ENCODE peak calls at places on chromosomes 3 and 15, in ten cellular contexts. W is cardiac fibroblast, E is GM23338, Y is suprapubic skin, A is HL-60, O is left ventricle myocardium inferior, V is IMR-90, J is endothelial cell of umbilical vein, Q is lower leg skin, B is tibial nerve. S is an unnamed sample.

GRCh38 chr3:188270423-188270972 is 116.5 kb downstream of the LPP start:
- DNase-seq in W (peak), Y (no peak), B (peak), A (peak), E (no peak), O (no peak), V (peak), J (peak), Q (no peak), S (no peak)

GRCh38 chr15:50123861-50124556 is 5.0 kb upstream of the ATP8B4 start:
- DNase-seq in O (no peak), J (no peak), B (no peak), W (no peak), Q (no peak), E (no peak), A (no peak), V (no peak), Y (no peak), S (no peak)

GRCh38 chr15:73695773-73696640 is 11.8 kb downstream of the CD276 start:
- DNase-seq in Q (no peak), O (no peak), V (no peak), B (no peak), Y (no peak), J (no peak), W (no peak), E (no peak), A (no peak), S (no peak)

GRCh38 chr3:89697321-89697916 is 590.0 kb downstream of the EPHA3 start:
- DNase-seq in J (no peak), W (peak), O (no peak), B (no peak), E (no peak), Q (peak), A (no peak), Y (no peak), V (no peak), S (no peak)

GRCh38 chr3:78791745-78792144 is 976.1 kb downstream of the ROBO1 start:
- DNase-seq in Y (no peak), J (no peak), B (no peak), E (no peak), Q (no peak), V (no peak), A (no peak), W (no peak), O (no peak), S (no peak)

GRCh38 chr15:75037685-75038084 is 14.3 kb downstream of the PPCDC start:
- DNase-seq in V (no peak), A (no peak), Y (no peak), Q (no peak), E (no peak), J (no peak), B (no peak), O (no peak), W (peak), S (no peak)

GRCh38 chr15:59315914-59316428 is 56.7 kb downstream of the MYO1E start:
- DNase-seq in O (no peak), V (peak), B (no peak), W (peak), Y (no peak), E (no peak), A (no peak), J (no peak), Q (peak), S (no peak)

GRCh38 chr3:28226020-28226419 is 15.4 kb upstream of the CMC1 start:
- DNase-seq in Q (no peak), J (no peak), V (no peak), O (no peak), W (no peak), B (no peak), E (no peak), A (no peak), Y (no peak), S (no peak)

DNA sequence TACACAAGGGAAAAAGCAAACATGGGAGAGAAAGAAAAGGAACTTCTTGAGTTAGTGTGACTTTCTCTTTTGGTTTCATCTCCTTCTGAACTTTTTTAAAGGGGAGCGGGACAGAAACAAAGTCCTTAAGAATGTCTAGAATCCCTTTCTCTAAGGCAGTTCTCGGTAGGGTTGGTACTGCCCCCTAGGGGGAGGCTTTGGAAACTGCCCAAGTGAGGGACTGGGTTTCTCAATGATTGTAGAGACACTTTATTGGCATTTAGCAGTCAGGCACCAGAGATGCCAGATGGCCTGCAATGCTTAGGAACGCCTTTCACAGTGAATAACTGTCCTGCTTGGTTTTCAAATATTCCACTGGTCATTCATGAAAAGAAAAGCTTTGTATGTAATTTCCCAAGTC is 172.6 kb downstream of the WDR72 start:
- DNase-seq in V (no peak), Y (no peak), E (peak), B (no peak), O (no peak), A (peak), W (no peak), Q (no peak), J (peak), S (peak)
- TF ChIP-seq CTCF in V (no peak), Y (no peak), E (peak), B (peak), O (peak), A (no peak), W (no peak), Q (no peak), J (peak), S (peak)

DNA sequence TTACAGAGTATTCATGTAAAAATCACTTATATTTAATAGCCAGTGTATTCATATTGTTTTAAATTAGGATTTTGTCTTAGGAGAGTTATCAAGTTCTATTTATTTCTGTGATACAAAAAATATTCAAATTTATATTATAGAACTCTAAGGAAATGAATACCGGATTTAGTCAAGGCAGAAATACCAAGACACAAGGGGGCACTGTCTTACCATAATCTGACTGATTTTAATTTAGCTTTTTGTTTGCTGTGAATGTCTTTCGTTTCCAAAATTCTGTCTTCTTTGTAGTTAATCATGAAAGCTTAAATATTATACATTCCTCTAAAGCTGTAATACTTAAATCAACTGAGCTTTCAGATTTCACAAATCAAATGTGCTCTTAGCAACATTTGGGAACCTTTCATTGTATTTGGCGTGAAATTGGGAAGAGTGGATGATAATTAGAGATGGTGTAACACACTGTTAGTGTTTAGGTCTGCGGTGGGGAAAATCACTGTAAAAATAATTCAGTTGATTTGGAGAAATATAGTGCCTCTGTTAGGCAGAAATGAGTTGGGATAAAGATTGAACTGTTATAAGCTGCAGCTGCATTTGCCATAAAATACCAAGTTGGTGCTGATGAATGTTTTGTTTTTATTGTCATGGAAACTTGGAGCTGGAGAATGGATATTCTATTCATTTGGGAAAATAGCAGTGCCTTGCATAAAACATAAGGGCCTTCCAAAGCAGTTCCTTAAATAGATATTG is 228.1 kb downstream of the TCF12 start:
- DNase-seq in Q (no peak), W (peak), O (no peak), V (peak), B (peak), E (peak), J (peak), Y (no peak), A (peak), S (no peak)
- TF ChIP-seq CTCF in Q (no peak), W (peak), O (peak), V (peak), B (peak), E (peak), J (peak), Y (peak), A (peak), S (peak)

GRCh38 chr3:52388348-52388821 is 56.5 kb downstream of the SEMA3G start:
- DNase-seq in B (no peak), Q (no peak), V (no peak), W (no peak), O (no peak), A (no peak), Y (no peak), J (no peak), E (peak), S (peak)
- TF ChIP-seq CTCF in B (no peak), Q (no peak), V (no peak), W (no peak), O (no peak), A (no peak), Y (no peak), J (no peak), E (peak), S (no peak)

GRCh38 chr3:144877356-144877755 is 905.7 kb downstream of the DIPK2A start:
- DNase-seq in J (no peak), Q (no peak), A (no peak), O (no peak), B (no peak), Y (no peak), E (no peak), V (no peak), W (no peak), S (no peak)
- TF ChIP-seq CTCF in J (no peak), Q (no peak), A (no peak), O (no peak), B (no peak), Y (no peak), E (no peak), V (no peak), W (no peak), S (no peak)